ENCODE peak calls at places on chromosomes 2 and 18, in four cellular contexts. O, H, Q and D are unnamed samples.

GRCh38 chr2:173828189-173829157 is 136.7 kb downstream of the SP3 start:
- DNase-seq in H (no peak), Q (no peak), O (no peak), D (no peak)

GRCh38 chr2:106885981-106886915 is at the start of gene ST6GAL2:
- DNase-seq in H (peak; percentile 72), O (no peak), Q (no peak), D (no peak)

GRCh38 chr2:26619649-26620605 is 21.2 kb downstream of the CIB4 start:
- DNase-seq in H (no peak), O (no peak), Q (no peak), D (no peak)

GRCh38 chr2:169137924-169138323 is 68.6 kb downstream of the DHRS9 start:
- DNase-seq in Q (no peak), H (no peak), O (no peak), D (no peak)

GRCh38 chr2:43943809-43944452 is 51.9 kb downstream of the LRPPRC start:
- DNase-seq in H (no peak), Q (no peak), O (no peak), D (no peak)

GRCh38 chr18:35024965-35025364 is 16.2 kb upstream of the MAPRE2 start:
- DNase-seq in H (no peak), O (no peak), Q (peak; percentile 13), D (no peak)

GRCh38 chr18:28511421-28511821 is 334.5 kb upstream of the CDH2 start:
- DNase-seq in O (no peak), H (no peak), Q (no peak), D (no peak)

GRCh38 chr2:45172993-45173392 is 163.7 kb upstream of the SIX2 start:
- DNase-seq in Q (no peak), O (no peak), H (no peak), D (no peak)

GRCh38 chr2:231200805-231201474 is 2.5 kb downstream of the ARMC9 start:
- DNase-seq in H (no peak), Q (no peak), O (no peak), D (peak; percentile 57)

GRCh38 chr2:217776631-217777030 is 226.2 kb downstream of the TNS1 start:
- DNase-seq in H (no peak), O (no peak), Q (no peak), D (no peak)

GRCh38 chr2:237306083-237306786 is 107.7 kb downstream of the COL6A3 start:
- DNase-seq in O (no peak), H (no peak), Q (no peak), D (no peak)

GRCh38 chr18:46019956-46020355 is 52.1 kb downstream of the PSTPIP2 start:
- DNase-seq in Q (no peak), H (no peak), O (no peak), D (no peak)

GRCh38 chr2:237682901-237683670 is 55.7 kb downstream of the LRRFIP1 start:
- DNase-seq in H (no peak), O (no peak), Q (peak; percentile 46), D (no peak)

GRCh38 chr2:233368756-233369155 is 14.5 kb downstream of the DGKD start:
- DNase-seq in H (no peak), Q (no peak), O (no peak), D (no peak)

GRCh38 chr2:12430036-12430795 is 286.5 kb upstream of the TRIB2 start:
- DNase-seq in O (no peak), Q (no peak), H (no peak), D (no peak)

GRCh38 chr18:73684651-73685050 is 463.0 kb downstream of the FBXO15 start:
- DNase-seq in H (no peak), Q (no peak), O (no peak), D (no peak)

GRCh38 chr2:118417417-118418125 is 329.3 kb downstream of the INSIG2 start:
- DNase-seq in Q (no peak), H (no peak), O (no peak), D (no peak)

GRCh38 chr2:2763351-2763997 is 432.4 kb upstream of the MYT1L start:
- DNase-seq in H (no peak), O (no peak), Q (no peak), D (no peak)

GRCh38 chr2:12970861-12971260 is 254.1 kb downstream of the TRIB2 start:
- DNase-seq in H (no peak), O (no peak), Q (no peak), D (no peak)

GRCh38 chr2:72605836-72606442 is 219.9 kb downstream of the EXOC6B start:
- DNase-seq in H (peak; percentile 47), Q (peak; percentile 17), O (no peak), D (peak; percentile 11)

GRCh38 chr2:120939595-120940318 is 204.1 kb downstream of the GLI2 start:
- DNase-seq in O (no peak), Q (no peak), H (no peak), D (peak; percentile 65)

GRCh38 chr2:61478086-61478485 is 7.2 kb upstream of the USP34 start:
- DNase-seq in O (no peak), Q (no peak), H (no peak), D (no peak)

GRCh38 chr2:143261986-143262784 is 133.0 kb downstream of the ARHGAP15 start:
- DNase-seq in O (no peak), H (no peak), Q (no peak), D (no peak)

GRCh38 chr2:207143131-207143473 is 22.6 kb downstream of the KLF7 start:
- DNase-seq in H (no peak), Q (no peak), O (no peak), D (no peak)

GRCh38 chr2:33236457-33236856 is 240.0 kb upstream of the RASGRP3 start:
- DNase-seq in O (no peak), Q (no peak), H (no peak), D (no peak)

GRCh38 chr2:55961318-55961911 is 37.8 kb upstream of the EFEMP1 start:
- DNase-seq in H (peak; percentile 74), O (no peak), Q (peak; percentile 44), D (peak; percentile 48)

GRCh38 chr18:12460874-12461273 is 53.1 kb downstream of the PRELID3A start:
- DNase-seq in Q (peak; percentile 67), O (no peak), H (no peak), D (no peak)

GRCh38 chr2:221572821-221573429 is 821 bp upstream of the EPHA4 start:
- DNase-seq in O (no peak), H (peak; percentile 50), Q (no peak), D (no peak)

GRCh38 chr2:40410695-40411094 is 41.2 kb downstream of the SLC8A1 start:
- DNase-seq in O (no peak), Q (no peak), H (no peak), D (no peak)

GRCh38 chr2:204853905-204854304 is 308.6 kb downstream of the PARD3B start:
- DNase-seq in Q (no peak), O (no peak), H (no peak), D (no peak)
- TF ChIP-seq REST in Q (no peak), O (no peak), H (no peak), D (no peak)

GRCh38 chr2:27891063-27891819 is 712 bp downstream of the BABAM2 start:
- DNase-seq in H (peak; percentile 79), O (peak; percentile 45), Q (peak; percentile 37), D (peak; percentile 81)

GRCh38 chr2:27888790-27889189 is 1.4 kb downstream of the RBKS start:
- DNase-seq in O (no peak), Q (no peak), H (no peak), D (no peak)

GRCh38 chr2:27887830-27888229 is 2.4 kb downstream of the RBKS start:
- DNase-seq in H (no peak), Q (no peak), O (no peak), D (no peak)

GRCh38 chr2:27890146-27891062 is at the start of the genes BABAM2 and RBKS:
- DNase-seq in H (peak; percentile 91), Q (peak; percentile 89), O (peak; percentile 58), D (peak; percentile 97)

DNA sequence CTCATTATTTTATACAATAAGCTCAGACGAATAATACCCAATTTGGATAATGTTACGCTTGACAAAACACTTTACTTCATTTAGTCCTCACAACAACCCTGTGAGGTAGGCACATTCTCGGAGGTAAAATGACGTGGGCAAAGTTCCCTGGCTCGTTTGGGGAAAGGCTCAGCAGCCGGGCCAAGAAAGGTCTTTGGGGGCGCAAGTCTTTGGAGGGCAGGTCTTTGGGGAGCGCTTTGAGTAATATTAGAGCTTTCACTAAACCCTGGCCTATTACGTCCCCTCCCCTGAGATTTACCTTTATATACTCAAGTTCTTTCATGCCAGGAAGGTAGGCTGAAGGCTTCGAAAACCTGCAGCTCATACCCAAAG is 427 bp downstream of the RBKS start:
- DNase-seq in H (peak; percentile 55), O (no peak), Q (no peak), D (no peak)
- TF ChIP-seq CREB1 in H (peak; percentile 38), O (no peak), Q (peak; percentile 48), D (no peak)

GRCh38 chr2:9630001-9630749 is 622 bp downstream of the YWHAQ start:
- DNase-seq in O (no peak), H (peak; percentile 92), Q (peak; percentile 73), D (peak; percentile 88)
- TF ChIP-seq REST in O (no peak), H (no peak), Q (no peak), D (no peak)

DNA sequence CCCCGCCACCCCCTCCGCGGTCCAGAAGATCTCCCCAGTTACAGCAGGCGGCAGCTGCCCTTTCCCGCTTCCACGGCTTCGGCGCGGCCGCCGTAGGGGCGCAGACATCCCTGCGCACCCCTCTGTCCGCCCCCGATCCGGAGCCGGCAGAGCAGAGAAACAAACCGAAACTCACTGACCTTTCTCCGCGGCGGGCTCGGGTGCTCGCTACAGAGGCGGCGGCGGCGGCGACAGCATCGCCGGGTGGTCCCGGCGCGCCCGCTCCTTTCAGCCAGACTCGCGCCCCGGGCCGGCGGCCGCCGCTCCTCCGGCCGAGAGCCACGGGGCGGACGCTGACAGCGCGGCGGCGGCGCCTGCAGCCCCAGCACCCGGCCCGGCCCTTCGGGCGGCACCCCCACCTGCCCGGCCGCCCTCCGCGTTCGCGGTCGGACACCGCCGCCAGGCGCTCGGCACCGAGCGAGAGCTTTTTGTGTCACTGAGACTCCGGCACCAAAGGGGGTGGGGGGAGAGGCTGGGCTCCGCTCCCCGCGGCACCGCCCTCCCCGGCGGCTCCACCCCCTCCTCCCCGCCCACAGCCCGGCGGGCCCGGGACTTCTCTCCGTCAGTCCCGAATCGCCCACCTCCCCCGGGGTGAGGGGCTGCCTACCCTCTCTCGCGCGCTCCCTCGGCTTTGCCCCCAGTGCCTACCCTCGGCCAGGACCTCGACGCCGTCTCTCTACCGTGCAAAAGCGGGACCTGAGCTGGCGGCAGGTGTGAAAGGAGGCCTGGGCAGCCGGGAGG is 1.4 kb upstream of the RNF152 start:
- DNase-seq in Q (peak; percentile 11), H (peak; percentile 80), O (no peak), D (peak; percentile 78)
- TF ChIP-seq CREB1 in Q (no peak), H (no peak), O (no peak), D (no peak)

DNA sequence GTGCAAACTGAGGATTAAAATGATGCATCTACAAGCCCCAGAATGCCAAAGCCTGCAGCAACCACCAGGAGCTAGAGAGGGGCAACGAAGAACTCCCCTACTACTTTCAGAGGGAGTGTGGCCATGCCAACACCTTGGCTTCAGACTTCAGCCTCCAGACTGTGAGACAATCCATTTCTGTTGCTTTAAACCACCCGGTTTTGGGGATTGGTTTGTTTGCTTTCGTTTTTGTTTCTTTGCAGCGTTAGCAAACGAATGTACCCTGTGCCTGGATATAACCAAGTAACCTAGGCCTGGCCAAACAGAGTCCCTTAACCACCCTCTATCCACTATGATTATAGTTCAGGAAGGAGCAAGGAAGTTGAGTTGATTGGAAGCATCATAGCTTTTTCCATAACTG is 171.2 kb upstream of the NCK2 start:
- DNase-seq in Q (no peak), O (no peak), H (no peak), D (no peak)
- TF ChIP-seq REST in Q (no peak), O (no peak), H (no peak), D (no peak)

GRCh38 chr18:63604791-63605567 is 17.8 kb downstream of the SERPINB13 start:
- DNase-seq in O (no peak), H (no peak), Q (no peak), D (no peak)

GRCh38 chr18:63606526-63606925 is 19.4 kb downstream of the SERPINB13 start:
- DNase-seq in O (no peak), Q (no peak), H (no peak), D (no peak)

GRCh38 chr18:63603772-63604171 is 16.6 kb downstream of the SERPINB13 start:
- DNase-seq in O (peak; percentile 42), H (no peak), Q (no peak), D (no peak)
- TF ChIP-seq CREB1 in O (no peak), H (no peak), Q (no peak), D (no peak)